ENCODE peak calls at places on chromosomes 16 and 17, in five cellular contexts. Y is H1, M is neuronal stem cell, P is mesenchymal stem cell, X is trophoblast cell. D is an unnamed sample.
A peak's percentile ranks its signal among the peaks of the same experiment; 100 is the strongest.

GRCh38 chr17:77872714-77873517 is 85.6 kb upstream of the TNRC6C start:
- DNase-seq in Y (no peak), M (no peak), P (no peak), X (no peak), D (no peak)

GRCh38 chr16:88504489-88505404 is 51.7 kb downstream of the ZFPM1 start:
- DNase-seq in Y (no peak), M (no peak), P (no peak), X (no peak), D (no peak)

GRCh38 chr16:79673635-79674034 is 73.1 kb upstream of the MAF start:
- DNase-seq in Y (no peak), M (no peak), P (no peak), X (peak; percentile 80), D (no peak)

GRCh38 chr17:1137465-1137894 is 42.3 kb downstream of the ABR start:
- DNase-seq in Y (no peak), M (no peak), P (no peak), X (peak; percentile 97), D (no peak)

GRCh38 chr16:55900616-55901393 is 25.6 kb upstream of the CES5A start:
- DNase-seq in Y (no peak), M (no peak), P (no peak), X (no peak), D (peak; percentile 5)

GRCh38 chr17:38420518-38420917 is 7.7 kb upstream of the ARHGAP23 start:
- DNase-seq in Y (no peak), M (no peak), P (no peak), X (no peak), D (no peak)

GRCh38 chr17:4314618-4315017 is 50.8 kb upstream of the ANKFY1 start:
- DNase-seq in Y (no peak), M (no peak), P (no peak), X (no peak), D (no peak)

GRCh38 chr16:6964679-6965078 is 368.0 kb upstream of the RBFOX1 start:
- DNase-seq in Y (no peak), M (no peak), P (no peak), X (no peak), D (peak; percentile 38)

GRCh38 chr17:9810100-9810949 is 11.6 kb downstream of the GSG1L2 start:
- DNase-seq in Y (no peak), M (no peak), P (no peak), X (no peak), D (no peak)

GRCh38 chr16:396605-397004 is 394 bp upstream of the NME4 start:
- DNase-seq in Y (no peak), M (no peak), P (peak; percentile 86), X (peak; percentile 56), D (peak; percentile 80)

GRCh38 chr16:88328313-88328660 is 54.5 kb upstream of the ZNF469 start:
- DNase-seq in Y (no peak), M (no peak), P (no peak), X (no peak), D (no peak)

GRCh38 chr17:41518031-41518430 is 659 bp downstream of the KRT15 start:
- DNase-seq in Y (no peak), M (no peak), P (no peak), X (peak; percentile 23), D (no peak)

GRCh38 chr17:64209983-64210382 is 53.1 kb downstream of the TEX2 start:
- DNase-seq in Y (no peak), M (no peak), P (no peak), X (no peak), D (peak; percentile 19)

GRCh38 chr17:50507871-50508572 is at the start of gene MYCBPAP:
- DNase-seq in Y (peak; percentile 43), M (peak; percentile 83), P (peak; percentile 82), X (peak; percentile 58), D (peak; percentile 90)

DNA sequence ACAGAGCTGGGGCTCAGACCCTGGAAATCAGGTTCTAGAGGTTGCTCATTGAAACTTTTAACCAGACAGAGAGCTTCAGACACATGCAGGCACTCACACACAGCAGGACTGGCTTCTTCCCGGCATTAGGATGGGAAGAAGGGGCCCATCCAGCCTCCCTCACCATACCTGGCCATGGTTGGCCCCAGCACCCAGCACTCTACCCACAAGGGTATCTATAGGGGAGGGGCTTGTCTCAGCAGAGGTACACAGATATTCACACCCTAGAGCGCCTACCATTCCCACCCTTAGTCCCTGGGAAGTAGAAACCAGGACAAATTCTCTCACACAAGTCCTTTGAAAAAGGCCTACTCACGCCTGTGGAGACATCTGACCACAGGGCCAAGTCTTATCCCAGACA is 20.5 kb upstream of the CCL2 start:
- DNase-seq in Y (no peak), M (no peak), P (no peak), X (no peak), D (no peak)
- H3K27ac ChIP-seq in Y (no peak overlapping the region), M (no peak overlapping the region), P (no peak overlapping the region), X (no peak overlapping the region), D (no peak overlapping the region)

GRCh38 chr17:62791235-62792121 is 16.6 kb downstream of the MARCHF10 start:
- DNase-seq in Y (no peak), M (no peak), P (peak; percentile 88), X (peak; percentile 93), D (no peak)

GRCh38 chr17:62792122-62792800 is 15.9 kb downstream of the MARCHF10 start:
- DNase-seq in Y (no peak), M (no peak), P (peak; percentile 98), X (peak; percentile 90), D (no peak)

GRCh38 chr17:62790554-62790953 is 17.6 kb downstream of the MARCHF10 start:
- DNase-seq in Y (no peak), M (no peak), P (peak; percentile 93), X (peak; percentile 92), D (no peak)

GRCh38 chr17:62782730-62783260 is 25.3 kb downstream of the MARCHF10 start:
- DNase-seq in Y (no peak), M (no peak), P (no peak), X (peak; percentile 89), D (no peak)

GRCh38 chr17:62787358-62787757 is 20.8 kb downstream of the MARCHF10 start:
- DNase-seq in Y (no peak), M (no peak), P (no peak), X (peak; percentile 80), D (no peak)
- H2BK12ac ChIP-seq in Y (no peak overlapping the region), M (no peak overlapping the region), P (no peak overlapping the region), X (no peak overlapping the region), D (no peak overlapping the region)

DNA sequence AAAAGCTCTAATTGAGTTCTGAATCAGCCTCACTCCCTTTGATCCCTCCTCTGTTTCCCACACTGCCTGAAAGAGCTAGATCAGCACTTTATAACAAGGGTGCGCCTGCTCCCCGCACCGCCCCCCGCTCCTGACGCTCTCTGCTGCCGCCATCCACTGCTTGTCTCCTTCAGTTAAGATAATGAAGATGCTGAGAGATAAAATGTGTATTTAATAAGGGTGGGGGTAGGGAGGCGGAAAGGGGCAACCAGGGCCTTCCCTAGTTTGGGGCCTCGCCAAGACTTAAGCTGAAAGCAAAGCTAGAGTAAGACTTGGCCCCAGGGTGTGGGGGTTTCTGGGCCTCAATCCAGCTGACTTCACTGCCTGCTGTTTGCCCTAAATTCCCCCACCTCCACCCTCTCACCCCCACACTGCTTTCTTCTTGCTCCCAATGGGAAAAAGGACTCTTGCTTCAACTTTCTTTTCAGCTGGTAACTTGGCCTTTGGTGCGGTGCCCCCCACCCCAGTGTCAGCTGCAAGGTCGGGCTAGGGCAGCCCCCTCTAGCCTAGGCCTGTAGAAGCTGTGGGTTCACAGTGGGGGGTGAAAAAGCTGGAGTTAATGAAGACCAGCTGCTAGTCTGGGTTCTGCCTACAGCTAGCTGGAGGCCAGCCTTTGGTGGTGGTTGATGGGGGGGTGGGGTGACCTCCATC is 1.8 kb upstream of the RARA start:
- DNase-seq in Y (no peak), M (no peak), P (peak; percentile 74), X (no peak), D (no peak)
- H3K27ac ChIP-seq in Y (no peak overlapping the region), M (peak overlapping the region; percentile 47), P (peak overlapping the region; percentile 20), X (no peak overlapping the region), D (no peak overlapping the region)

GRCh38 chr16:85847681-85848601 is 48.4 kb downstream of the COX4I1 start:
- DNase-seq in Y (no peak), M (no peak), P (no peak), X (peak; percentile 61), D (no peak)

GRCh38 chr16:85846461-85846860 is 47.0 kb downstream of the COX4I1 start:
- DNase-seq in Y (no peak), M (no peak), P (no peak), X (no peak), D (no peak)

GRCh38 chr16:85844786-85845185 is 45.3 kb downstream of the COX4I1 start:
- DNase-seq in Y (no peak), M (no peak), P (peak; percentile 12), X (no peak), D (no peak)

GRCh38 chr16:85845276-85845675 is 45.8 kb downstream of the COX4I1 start:
- DNase-seq in Y (no peak), M (no peak), P (no peak), X (peak; percentile 67), D (no peak)

GRCh38 chr16:85847036-85847435 is 47.5 kb downstream of the COX4I1 start:
- DNase-seq in Y (no peak), M (no peak), P (no peak), X (no peak), D (no peak)
- H2BK12ac ChIP-seq in Y (no peak overlapping the region), M (no peak overlapping the region), P (no peak overlapping the region), X (no peak overlapping the region), D (no peak overlapping the region)

GRCh38 chr17:75108193-75108592 is 1.6 kb upstream of the ARMC7 start:
- DNase-seq in Y (no peak), M (no peak), P (no peak), X (no peak), D (no peak)

GRCh38 chr17:75110307-75110937 is 653 bp downstream of the ARMC7 start:
- DNase-seq in Y (no peak), M (no peak), P (no peak), X (peak; percentile 51), D (peak; percentile 76)

GRCh38 chr17:75111777-75112176 is 2.0 kb downstream of the ARMC7 start:
- DNase-seq in Y (no peak), M (no peak), P (no peak), X (no peak), D (no peak)

GRCh38 chr17:75109047-75109406 is 742 bp upstream of the ARMC7 start:
- DNase-seq in Y (no peak), M (no peak), P (no peak), X (no peak), D (peak; percentile 64)

GRCh38 chr17:75109407-75110236 is at the start of gene ARMC7:
- DNase-seq in Y (no peak), M (peak; percentile 83), P (peak; percentile 84), X (peak; percentile 96), D (peak; percentile 95)
- H3K27ac ChIP-seq in Y (no peak within 1 kb of the TSS), M (peak within 1 kb of the TSS; percentile 43), P (no peak within 1 kb of the TSS), X (no peak within 1 kb of the TSS), D (no peak within 1 kb of the TSS)

GRCh38 chr16:47358816-47359215 is 102.0 kb downstream of the ITFG1 start:
- DNase-seq in Y (no peak), M (no peak), P (peak; percentile 35), X (no peak), D (no peak)

DNA sequence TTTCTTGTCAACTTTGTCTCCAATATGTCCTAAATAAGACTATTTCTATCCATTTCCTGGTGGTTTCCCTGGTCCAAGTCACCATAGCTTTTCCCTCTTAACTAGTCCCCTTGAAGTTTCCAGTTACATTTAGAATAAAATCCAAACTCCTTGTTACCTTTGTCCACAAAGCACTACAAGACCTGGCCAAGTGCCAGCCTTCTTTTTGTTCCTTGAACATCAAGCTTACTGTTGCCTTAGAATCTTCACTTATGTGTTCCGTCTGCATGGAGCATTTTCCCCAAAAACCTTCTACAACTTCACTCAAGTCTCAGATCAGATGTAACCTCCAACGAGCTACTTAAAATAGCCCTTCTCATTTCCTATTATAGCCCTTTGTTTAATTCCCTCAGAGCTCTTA is 101.4 kb downstream of the ITFG1 start:
- DNase-seq in Y (no peak), M (no peak), P (no peak), X (no peak), D (no peak)
- H2BK12ac ChIP-seq in Y (no peak overlapping the region), M (no peak overlapping the region), P (no peak overlapping the region), X (no peak overlapping the region), D (no peak overlapping the region)

D was measured in H9.